ENCODE peak calls at places on chromosome 17, in five cellular contexts. F, O, S, P and Y are unnamed samples.

GRCh38 chr17:38369124-38369886 is 17.7 kb downstream of the SOCS7 start:
- DNase-seq in O (no peak), S (no peak), F (no peak), P (no peak), Y (no peak)

GRCh38 chr17:1122681-1123396 is 56.9 kb downstream of the ABR start:
- DNase-seq in P (peak; percentile 78), F (peak; percentile 72), S (peak; percentile 72), O (peak; percentile 60), Y (peak; percentile 61)

GRCh38 chr17:21283482-21284318 is 811 bp upstream of the MAP2K3 start:
- DNase-seq in O (no peak), S (no peak), P (peak; percentile 54), F (no peak), Y (peak; percentile 69)

GRCh38 chr17:688100-688989 is 26.3 kb downstream of the VPS53 start:
- DNase-seq in P (peak; percentile 56), O (peak; percentile 75), S (peak; percentile 44), F (no peak), Y (peak; percentile 43)

GRCh38 chr17:5364696-5365095 is 54.8 kb downstream of the NUP88 start:
- DNase-seq in O (no peak), F (no peak), S (no peak), P (no peak), Y (no peak)

GRCh38 chr17:83179811-83180210 is 100.4 kb downstream of the METRNL start:
- DNase-seq in P (no peak), F (no peak), O (no peak), S (no peak), Y (no peak)

GRCh38 chr17:65265276-65265675 is 128.1 kb downstream of the RGS9 start:
- DNase-seq in O (no peak), F (no peak), S (no peak), P (no peak), Y (no peak)

GRCh38 chr17:58284613-58285421 is 4.1 kb upstream of the MPO start:
- DNase-seq in F (no peak), S (peak; percentile 29), P (peak; percentile 47), O (no peak), Y (no peak)

GRCh38 chr17:47935961-47936360 is 5.4 kb upstream of the PNPO start:
- DNase-seq in S (peak; percentile 60), F (no peak), O (peak; percentile 77), P (no peak), Y (peak; percentile 58)

GRCh38 chr17:45902892-45903346 is 8.6 kb downstream of the MAPT start:
- DNase-seq in F (peak; percentile 38), O (no peak), P (no peak), S (no peak), Y (no peak)

GRCh38 chr17:74759941-74760340 is 11.5 kb downstream of the NHERF1 start:
- DNase-seq in F (peak; percentile 85), O (no peak), P (peak; percentile 69), S (no peak), Y (no peak)

GRCh38 chr17:41133880-41134735 is 6.2 kb downstream of the KRTAP4-6 start:
- DNase-seq in O (no peak), S (no peak), P (no peak), F (no peak), Y (no peak)

GRCh38 chr17:80859004-80859941 is 132.4 kb upstream of the CHMP6 start:
- DNase-seq in P (peak; percentile 41), S (peak; percentile 90), F (peak; percentile 30), O (peak; percentile 83), Y (peak; percentile 97)

GRCh38 chr17:2197271-2197670 is 106.3 kb downstream of the SMG6 start:
- DNase-seq in P (no peak), O (peak; percentile 50), F (no peak), S (no peak), Y (no peak)

GRCh38 chr17:30278032-30278431 is 13.7 kb downstream of the BLMH start:
- DNase-seq in P (peak; percentile 61), S (peak; percentile 53), O (peak; percentile 46), F (no peak), Y (peak; percentile 40)

GRCh38 chr17:19363114-19363438 is 553 bp upstream of the B9D1 start:
- DNase-seq in F (no peak), O (no peak), S (no peak), P (no peak), Y (no peak)
- TF ChIP-seq CTCF in F (no peak), O (no peak), S (no peak), P (no peak), Y (no peak)

GRCh38 chr17:77892031-77892430 is 66.5 kb upstream of the TNRC6C start:
- DNase-seq in F (no peak), S (no peak), O (no peak), P (no peak), Y (no peak)
- TF ChIP-seq CTCF in F (no peak), S (no peak), O (no peak), P (no peak), Y (no peak)

DNA sequence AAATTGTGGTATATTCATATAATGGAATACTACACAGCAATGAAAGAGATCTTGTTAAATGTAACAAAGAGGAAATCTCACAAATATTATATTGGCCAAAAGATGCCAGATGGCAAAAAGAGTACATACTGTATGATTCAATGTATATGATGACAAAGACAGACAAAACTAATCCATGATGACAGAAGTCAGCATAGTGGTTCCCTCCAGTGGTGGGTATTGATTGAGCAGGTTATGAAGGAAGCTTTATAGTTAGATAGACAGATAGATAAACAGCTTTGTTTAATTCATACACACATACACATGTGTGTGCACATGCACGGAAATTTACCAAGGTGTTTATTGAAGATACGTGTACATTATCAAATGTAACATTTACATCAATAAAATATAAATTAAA is 74.4 kb upstream of the SMIM36 start:
- DNase-seq in P (no peak), S (no peak), O (no peak), F (no peak), Y (no peak)
- TF ChIP-seq CTCF in P (no peak), S (no peak), O (no peak), F (no peak), Y (peak; percentile 15)

DNA sequence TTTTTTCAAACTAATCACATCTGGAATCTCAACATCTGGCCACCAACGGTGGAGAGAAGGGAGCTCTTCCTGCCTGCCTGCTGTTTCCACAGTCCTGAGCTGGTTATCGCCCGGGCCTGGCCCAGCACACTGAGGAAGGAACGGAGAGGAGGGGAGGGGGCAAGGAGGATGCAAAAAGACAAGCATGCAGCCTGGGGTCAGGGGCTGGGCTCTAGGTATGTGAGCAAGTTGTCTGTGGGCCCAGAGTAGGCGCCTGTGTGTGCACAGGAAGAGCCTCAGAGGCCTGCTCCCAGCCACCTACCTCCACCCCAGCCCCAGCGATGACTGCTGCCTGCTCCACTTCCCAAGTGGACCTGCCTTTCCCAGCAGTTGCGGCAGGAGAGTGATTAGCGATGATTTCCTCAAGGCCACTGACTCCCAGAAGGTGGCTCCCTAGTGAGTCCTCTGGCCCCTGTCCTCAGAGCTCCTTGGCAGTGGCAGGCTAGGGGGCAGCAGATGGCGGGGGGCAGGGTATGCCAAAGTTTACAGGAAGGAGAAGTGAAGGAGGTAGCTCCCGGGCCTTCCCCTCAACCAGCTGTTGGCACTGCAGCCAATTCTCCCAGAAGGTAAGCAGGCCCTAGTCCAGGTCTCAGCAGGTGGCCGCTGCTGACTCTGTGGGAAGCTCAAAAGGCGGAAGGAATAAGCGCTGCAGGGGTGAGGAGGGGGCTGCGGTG is 27.0 kb upstream of the RASD1 start:
- DNase-seq in P (peak; percentile 50), F (no peak), O (no peak), S (peak; percentile 53), Y (no peak)
- TF ChIP-seq CTCF in P (no peak), F (no peak), O (no peak), S (no peak), Y (no peak)

DNA sequence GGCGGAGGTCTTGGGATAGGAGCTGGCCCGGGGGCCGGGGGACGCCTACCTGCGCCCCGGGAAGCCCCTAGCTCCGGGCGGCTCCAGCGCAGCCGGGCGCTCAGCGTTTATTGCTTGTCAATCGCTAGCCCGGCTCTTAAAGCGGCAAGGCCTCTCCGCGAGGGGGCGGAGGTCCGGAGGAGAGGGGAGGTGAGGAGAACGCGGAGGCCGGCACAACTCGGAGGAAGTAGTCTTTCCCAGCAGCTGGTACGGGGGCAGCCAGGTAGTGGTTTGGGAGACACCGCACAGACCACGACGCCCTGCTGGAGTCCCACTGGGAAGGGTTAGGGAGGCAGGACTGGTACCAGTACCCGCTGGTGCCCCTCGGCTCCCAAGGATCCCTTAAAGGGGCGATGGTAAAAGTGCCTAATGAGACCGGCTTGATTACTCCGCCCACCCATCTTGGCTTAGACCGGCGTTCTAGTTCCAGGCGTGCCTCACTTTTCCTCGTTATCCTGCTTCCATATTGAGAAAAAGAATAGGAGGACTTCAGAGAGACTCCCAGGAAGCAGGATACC is at the start of gene MPP2:
- DNase-seq in P (peak; percentile 95), S (peak; percentile 76), O (peak; percentile 74), F (peak; percentile 68), Y (peak; percentile 52)
- TF ChIP-seq CTCF in P (peak; percentile 17), S (no peak), O (peak; percentile 36), F (peak; percentile 31), Y (no peak)